ENCODE peak calls at places on chromosomes 12 and 14, in five cellular contexts. P is vagina, T is A549, L is astrocyte of the spinal cord, O is AG04450. I is an unnamed sample.

GRCh38 chr12:124147579-124147978 is 147.3 kb upstream of the RFLNA start:
- DNase-seq in P (no peak), T (no peak), L (no peak), O (no peak), I (no peak)

GRCh38 chr12:120984351-120984898 is 6.1 kb downstream of the HNF1A start:
- DNase-seq in P (no peak), T (peak), L (no peak), O (no peak), I (no peak)

GRCh38 chr14:21071225-21072041 is 1.3 kb downstream of the ARHGEF40 start:
- DNase-seq in P (no peak), T (peak), L (peak), O (peak), I (no peak)

GRCh38 chr12:15584366-15585041 is 204.7 kb downstream of the EPS8 start:
- DNase-seq in P (no peak), T (peak), L (peak), O (no peak), I (no peak)

GRCh38 chr12:62407587-62407986 is 59.0 kb upstream of the MON2 start:
- DNase-seq in P (no peak), T (no peak), L (no peak), O (no peak), I (no peak)

GRCh38 chr12:111211910-111212757 is 156.8 kb downstream of the PHETA1 start:
- DNase-seq in P (no peak), T (no peak), L (no peak), O (no peak), I (no peak)

GRCh38 chr12:14776236-14776959 is 26.9 kb downstream of the WBP11 start:
- DNase-seq in P (no peak), T (peak), L (no peak), O (no peak), I (no peak)

GRCh38 chr12:117076410-117077372 is 22.5 kb downstream of the TESC start:
- DNase-seq in P (no peak), T (no peak), L (no peak), O (no peak), I (no peak)

GRCh38 chr12:65464930-65465329 is 186.4 kb downstream of the MSRB3 start:
- DNase-seq in P (no peak), T (no peak), L (peak), O (peak), I (no peak)

GRCh38 chr12:5480953-5481300 is 49.0 kb downstream of the NTF3 start:
- DNase-seq in P (no peak), T (no peak), L (no peak), O (no peak), I (no peak)

GRCh38 chr12:50090391-50090790 is 5.2 kb downstream of the SMARCD1 start:
- DNase-seq in P (no peak), T (no peak), L (no peak), O (no peak), I (no peak)

GRCh38 chr14:96100171-96101064 is 61.3 kb downstream of the C14orf132 start:
- DNase-seq in P (no peak), T (peak), L (peak), O (peak), I (peak)

GRCh38 chr14:74506408-74506807 is 12.8 kb downstream of the ISCA2 start:
- DNase-seq in P (no peak), T (no peak), L (no peak), O (no peak), I (no peak)

GRCh38 chr14:35121026-35121886 is 534 bp downstream of the PPP2R3C start:
- DNase-seq in P (no peak), T (no peak), L (no peak), O (no peak), I (no peak)

GRCh38 chr14:68794856-68795601 is 2.2 kb upstream of the ZFP36L1 start:
- DNase-seq in P (no peak), T (peak), L (peak), O (peak), I (no peak)

GRCh38 chr12:130497331-130497730 is 159.6 kb downstream of the PIWIL1 start:
- DNase-seq in P (no peak), T (no peak), L (no peak), O (no peak), I (no peak)

GRCh38 chr12:1680804-1681492 is 9.9 kb upstream of the ADIPOR2 start:
- DNase-seq in P (no peak), T (no peak), L (no peak), O (no peak), I (no peak)

GRCh38 chr14:105863296-105864108 is 337.1 kb downstream of the TMEM121 start:
- DNase-seq in P (no peak), T (no peak), L (no peak), O (no peak), I (peak)

GRCh38 chr14:21965042-21965441 is 291.4 kb upstream of the OR4E1 start:
- DNase-seq in P (no peak), T (no peak), L (no peak), O (no peak), I (no peak)

GRCh38 chr14:69715725-69716482 is 51.0 kb upstream of the SRSF5 start:
- DNase-seq in P (no peak), T (no peak), L (peak), O (peak), I (no peak)

GRCh38 chr14:105526781-105527380 is 498 bp downstream of the TMEM121 start:
- DNase-seq in P (no peak), T (no peak), L (no peak), O (no peak), I (no peak)

GRCh38 chr12:30996255-30996654 is 69.7 kb downstream of the TSPAN11 start:
- DNase-seq in P (no peak), T (no peak), L (peak), O (peak), I (no peak)

GRCh38 chr14:104321151-104322130 is 183.1 kb downstream of the KIF26A start:
- DNase-seq in P (no peak), T (no peak), L (no peak), O (no peak), I (no peak)

GRCh38 chr12:39919790-39920189 is 186.1 kb downstream of the SLC2A13 start:
- DNase-seq in P (no peak), T (no peak), L (no peak), O (no peak), I (no peak)

GRCh38 chr14:96086032-96086431 is 46.9 kb downstream of the C14orf132 start:
- DNase-seq in P (no peak), T (peak), L (peak), O (peak), I (no peak)

GRCh38 chr14:22900088-22900799 is 17.2 kb downstream of the REM2 start:
- DNase-seq in P (no peak), T (peak), L (peak), O (peak), I (no peak)

GRCh38 chr14:92690171-92691011 is 58.0 kb downstream of the LGMN start:
- DNase-seq in P (no peak), T (peak), L (peak), O (peak), I (no peak)

GRCh38 chr12:132286912-132287311 is 42.5 kb downstream of the GALNT9 start:
- DNase-seq in P (no peak), T (peak), L (peak), O (no peak), I (peak)

GRCh38 chr14:48035836-48036235 is 360.4 kb upstream of the MDGA2 start:
- DNase-seq in P (no peak), T (no peak), L (no peak), O (no peak), I (no peak)

DNA sequence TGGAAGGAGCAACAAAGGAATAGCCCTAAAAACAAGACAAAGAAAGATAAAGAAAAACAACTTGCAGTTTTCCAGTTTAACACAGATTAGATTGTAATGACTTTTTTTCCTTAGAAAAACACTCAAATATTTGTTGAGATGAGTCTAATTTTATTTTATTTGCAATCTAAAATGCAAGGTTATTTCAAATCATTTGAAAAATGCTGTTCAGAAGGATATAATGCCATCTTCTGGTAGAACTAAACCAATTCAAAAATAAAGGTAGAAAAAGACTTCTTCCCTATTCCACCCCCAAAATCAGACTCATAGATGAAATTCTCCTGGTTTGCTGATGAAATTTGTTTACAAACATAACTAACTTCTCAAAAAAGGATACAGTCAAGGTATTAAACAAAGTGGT is 84.5 kb upstream of the TTC7B start:
- DNase-seq in P (no peak), T (no peak), L (peak), O (no peak), I (no peak)
- TF ChIP-seq CTCF in P (no peak), T (peak), L (no peak), O (no peak), I (peak)

DNA sequence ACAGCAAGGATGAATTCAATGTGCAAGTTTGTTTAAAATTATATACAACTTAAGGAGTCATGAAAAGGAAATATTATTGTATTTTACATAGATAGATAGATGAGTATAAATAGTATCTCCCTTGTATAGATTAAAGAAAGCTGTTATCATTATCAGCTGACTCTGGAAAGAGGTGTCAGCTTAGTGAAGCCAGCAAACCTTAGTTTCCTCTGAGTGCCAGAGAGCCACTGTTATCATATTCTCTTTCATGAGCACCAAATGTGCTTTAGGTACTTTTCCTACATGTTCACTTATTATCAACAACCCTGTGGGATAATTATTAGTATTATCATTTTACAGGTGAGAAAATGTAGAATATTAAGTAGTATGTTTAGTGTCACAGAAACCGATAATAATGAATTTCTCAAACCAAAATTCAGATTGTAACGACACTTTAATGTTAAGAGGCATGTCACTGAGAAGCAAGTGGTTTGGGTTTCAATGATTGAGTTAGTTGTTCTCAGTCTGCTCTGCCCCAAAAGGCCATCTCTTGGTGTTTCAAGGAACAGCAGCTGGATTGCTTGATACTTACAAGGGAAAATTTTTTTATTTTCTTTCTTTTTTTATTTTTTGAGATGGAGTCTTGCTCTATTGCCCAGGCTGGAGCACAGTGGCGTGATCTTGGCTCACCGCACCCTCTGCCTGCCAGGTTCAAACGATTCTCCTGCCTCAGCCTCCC is 53.7 kb downstream of the PLEKHA5 start:
- DNase-seq in P (no peak), T (peak), L (peak), O (no peak), I (no peak)
- TF ChIP-seq CTCF in P (no peak), T (no peak), L (peak), O (peak), I (no peak)

GRCh38 chr12:41932470-41932991 is 212.1 kb downstream of the GXYLT1 start:
- DNase-seq in P (no peak), T (no peak), L (peak), O (no peak), I (peak)
- TF ChIP-seq CTCF in P (no peak), T (no peak), L (no peak), O (no peak), I (no peak)

GRCh38 chr12:47798481-47798948 is 21.2 kb downstream of the HDAC7 start:
- DNase-seq in P (no peak), T (no peak), L (no peak), O (no peak), I (no peak)

GRCh38 chr12:47795121-47795813 is 22.2 kb downstream of the SLC48A1 start:
- DNase-seq in P (no peak), T (no peak), L (no peak), O (no peak), I (no peak)

GRCh38 chr12:47799357-47799955 is 20.2 kb downstream of the HDAC7 start:
- DNase-seq in P (no peak), T (no peak), L (no peak), O (no peak), I (peak)

GRCh38 chr12:47795814-47796411 is 22.9 kb downstream of the SLC48A1 start:
- DNase-seq in P (no peak), T (no peak), L (no peak), O (no peak), I (no peak)

DNA sequence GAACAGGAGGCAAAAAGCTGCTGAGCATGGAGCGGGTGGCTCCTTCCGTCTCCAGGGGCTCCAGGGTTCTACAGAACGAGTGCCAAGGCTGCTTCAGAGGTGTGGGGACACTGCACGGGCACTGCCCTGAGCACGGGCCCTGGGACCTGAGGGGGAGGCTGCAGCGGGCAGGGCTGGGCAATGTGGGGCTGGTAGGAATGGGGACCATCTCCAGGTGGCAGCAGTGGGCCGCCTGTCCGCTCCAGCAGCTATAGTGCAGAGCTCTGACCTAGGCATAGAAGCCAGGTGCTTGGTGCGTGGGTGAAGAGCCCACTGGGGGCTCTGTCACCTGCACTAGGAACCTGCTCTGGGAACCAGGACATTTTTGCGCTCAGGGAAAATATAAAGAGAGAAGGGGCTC is 22.3 kb downstream of the HDAC7 start:
- DNase-seq in P (no peak), T (peak), L (no peak), O (no peak), I (no peak)
- TF ChIP-seq CTCF in P (no peak), T (peak), L (peak), O (peak), I (peak)

GRCh38 chr12:51218607-51219161 is 822 bp upstream of the POU6F1 start:
- DNase-seq in P (no peak), T (peak), L (no peak), O (no peak), I (no peak)

GRCh38 chr12:51219345-51219744 is 1.5 kb upstream of the POU6F1 start:
- DNase-seq in P (no peak), T (no peak), L (no peak), O (no peak), I (no peak)

GRCh38 chr12:51217968-51218606 is at the start of gene POU6F1:
- DNase-seq in P (no peak), T (peak), L (peak), O (peak), I (peak)

GRCh38 chr12:51216652-51217051 is 1.2 kb downstream of the POU6F1 start:
- DNase-seq in P (no peak), T (no peak), L (no peak), O (no peak), I (no peak)

GRCh38 chr12:51217133-51217967 is 512 bp downstream of the POU6F1 start:
- DNase-seq in P (no peak), T (peak), L (no peak), O (no peak), I (peak)
- TF ChIP-seq CTCF in P (peak), T (peak), L (peak), O (peak), I (peak)

DNA sequence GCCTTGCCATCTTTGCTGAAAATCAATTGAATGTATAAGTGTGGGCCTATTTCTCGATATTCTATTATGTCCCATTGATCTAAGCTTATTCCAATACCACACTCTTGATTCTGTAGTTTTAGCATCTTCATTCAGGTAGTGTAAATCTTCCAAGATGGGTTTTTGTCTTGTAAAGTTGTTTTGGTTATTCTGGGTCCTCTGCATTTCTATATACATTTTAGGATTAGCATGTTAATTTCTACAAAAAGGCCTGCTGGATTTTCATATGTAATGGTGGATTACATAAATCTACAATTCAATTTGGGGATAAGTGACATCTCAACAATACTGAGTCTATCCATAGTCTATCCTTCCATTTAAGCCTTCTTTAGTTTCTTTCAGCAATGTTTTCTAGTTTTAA is 86.0 kb upstream of the ANO4 start:
- DNase-seq in P (no peak), T (no peak), L (no peak), O (no peak), I (no peak)
- TF ChIP-seq CTCF in P (no peak), T (no peak), L (no peak), O (no peak), I (no peak)

GRCh38 chr12:48058771-48059170 is 47.1 kb downstream of the SENP1 start:
- DNase-seq in P (no peak), T (no peak), L (no peak), O (no peak), I (no peak)

GRCh38 chr12:48060474-48060873 is 45.4 kb downstream of the SENP1 start:
- DNase-seq in P (no peak), T (no peak), L (no peak), O (no peak), I (no peak)

GRCh38 chr12:48063530-48063929 is 42.3 kb downstream of the SENP1 start:
- DNase-seq in P (no peak), T (no peak), L (no peak), O (no peak), I (no peak)

GRCh38 chr12:48067250-48067938 is 38.5 kb downstream of the SENP1 start:
- DNase-seq in P (no peak), T (no peak), L (no peak), O (no peak), I (no peak)

GRCh38 chr12:48061943-48062719 is 43.7 kb downstream of the SENP1 start:
- DNase-seq in P (no peak), T (no peak), L (no peak), O (no peak), I (no peak)
- TF ChIP-seq CTCF in P (no peak), T (no peak), L (no peak), O (no peak), I (no peak)

I was measured in dorsolateral prefrontal cortex.